ENCODE peak calls at places on chromosomes 2 and 18, in nine cellular contexts. B, K, J, P, F, U, R, H and V are unnamed samples.
A peak's percentile ranks its signal among the peaks of the same experiment; 100 is the strongest.

GRCh38 chr2:88626171-88627054 is 851 bp downstream of the EIF2AK3 start:
- DNase-seq in B (peak; percentile 40), K (peak; percentile 16), J (no peak), P (no peak), F (no peak), U (peak; percentile 68), R (peak; percentile 16), H (peak; percentile 17), V (no peak)

GRCh38 chr2:142819411-142819810 is 58.1 kb upstream of the KYNU start:
- DNase-seq in B (no peak), K (peak; percentile 4), J (no peak), P (peak; percentile 63), F (no peak), U (no peak), R (no peak), H (no peak), V (peak; percentile 36)

GRCh38 chr2:45009303-45009927 is at the start of gene SIX2:
- DNase-seq in B (peak; percentile 82), K (peak; percentile 97), J (peak; percentile 96), P (peak; percentile 91), F (peak; percentile 72), U (peak; percentile 98), R (peak; percentile 88), H (peak; percentile 99), V (peak; percentile 77)

GRCh38 chr2:128362889-128363228 is 44.2 kb upstream of the HS6ST1 start:
- DNase-seq in B (no peak), K (peak; percentile 68), J (peak; percentile 25), P (peak; percentile 89), F (peak; percentile 79), U (peak; percentile 96), R (peak; percentile 42), H (no peak), V (peak; percentile 70)

GRCh38 chr2:45283764-45284620 is 274.7 kb upstream of the SIX2 start:
- DNase-seq in B (no peak), K (peak; percentile 83), J (peak; percentile 89), P (peak; percentile 91), F (peak; percentile 83), U (no peak), R (peak; percentile 65), H (peak; percentile 88), V (peak; percentile 64)

GRCh38 chr2:119174216-119174992 is 15.9 kb upstream of the C1QL2 start:
- DNase-seq in B (no peak), K (no peak), J (peak; percentile 39), P (no peak), F (no peak), U (peak; percentile 86), R (no peak), H (peak; percentile 56), V (no peak)

GRCh38 chr18:72833471-72833870 is 34.3 kb downstream of the NETO1 start:
- DNase-seq in B (no peak), K (peak; percentile 47), J (no peak), P (peak; percentile 54), F (no peak), U (no peak), R (peak; percentile 21), H (peak; percentile 35), V (no peak)

GRCh38 chr18:39780774-39781173 is 2174.3 kb upstream of the PIK3C3 start:
- DNase-seq in B (no peak), K (no peak), J (no peak), P (no peak), F (no peak), U (no peak), R (no peak), H (no peak), V (no peak)

GRCh38 chr2:142853912-142854311 is 23.6 kb upstream of the KYNU start:
- DNase-seq in B (no peak), K (no peak), J (no peak), P (no peak), F (no peak), U (no peak), R (no peak), H (no peak), V (no peak)

GRCh38 chr2:230849633-230850357 is 14.9 kb upstream of the ITM2C start:
- DNase-seq in B (no peak), K (no peak), J (peak; percentile 21), P (no peak), F (no peak), U (peak; percentile 95), R (no peak), H (peak; percentile 45), V (no peak)

GRCh38 chr2:46296216-46296839 is 879 bp upstream of the EPAS1 start:
- DNase-seq in B (peak; percentile 49), K (peak; percentile 36), J (no peak), P (no peak), F (no peak), U (peak; percentile 68), R (no peak), H (peak; percentile 40), V (no peak)

GRCh38 chr2:50225021-50225928 is 806.7 kb downstream of the NRXN1 start:
- DNase-seq in B (no peak), K (no peak), J (no peak), P (no peak), F (no peak), U (peak; percentile 76), R (no peak), H (no peak), V (no peak)

GRCh38 chr2:168336786-168337388 is 89.5 kb upstream of the STK39 start:
- DNase-seq in B (no peak), K (no peak), J (no peak), P (no peak), F (no peak), U (peak; percentile 92), R (no peak), H (peak; percentile 92), V (no peak)
- TF ChIP-seq CTCF in B (no peak), K (peak; percentile 50), J (peak; percentile 17), P (peak; percentile 25), F (no peak), U (peak; percentile 91), R (peak; percentile 21), H (peak; percentile 88), V (peak; percentile 45)

GRCh38 chr2:158969717-158970521 is 1.5 kb downstream of the TANC1 start:
- DNase-seq in B (peak; percentile 38), K (peak; percentile 36), J (peak; percentile 9), P (peak; percentile 45), F (peak; percentile 21), U (peak; percentile 73), R (no peak), H (peak; percentile 42), V (no peak)
- H3K4me3 ChIP-seq in B (peak overlapping the region; percentile 86), K (peak overlapping the region; percentile 93), J (peak overlapping the region; percentile 85), P (peak overlapping the region; percentile 92), F (peak overlapping the region; percentile 87), U (peak overlapping the region; percentile 87), R (peak overlapping the region; percentile 83), H (peak overlapping the region; percentile 81), V (peak overlapping the region; percentile 93)

DNA sequence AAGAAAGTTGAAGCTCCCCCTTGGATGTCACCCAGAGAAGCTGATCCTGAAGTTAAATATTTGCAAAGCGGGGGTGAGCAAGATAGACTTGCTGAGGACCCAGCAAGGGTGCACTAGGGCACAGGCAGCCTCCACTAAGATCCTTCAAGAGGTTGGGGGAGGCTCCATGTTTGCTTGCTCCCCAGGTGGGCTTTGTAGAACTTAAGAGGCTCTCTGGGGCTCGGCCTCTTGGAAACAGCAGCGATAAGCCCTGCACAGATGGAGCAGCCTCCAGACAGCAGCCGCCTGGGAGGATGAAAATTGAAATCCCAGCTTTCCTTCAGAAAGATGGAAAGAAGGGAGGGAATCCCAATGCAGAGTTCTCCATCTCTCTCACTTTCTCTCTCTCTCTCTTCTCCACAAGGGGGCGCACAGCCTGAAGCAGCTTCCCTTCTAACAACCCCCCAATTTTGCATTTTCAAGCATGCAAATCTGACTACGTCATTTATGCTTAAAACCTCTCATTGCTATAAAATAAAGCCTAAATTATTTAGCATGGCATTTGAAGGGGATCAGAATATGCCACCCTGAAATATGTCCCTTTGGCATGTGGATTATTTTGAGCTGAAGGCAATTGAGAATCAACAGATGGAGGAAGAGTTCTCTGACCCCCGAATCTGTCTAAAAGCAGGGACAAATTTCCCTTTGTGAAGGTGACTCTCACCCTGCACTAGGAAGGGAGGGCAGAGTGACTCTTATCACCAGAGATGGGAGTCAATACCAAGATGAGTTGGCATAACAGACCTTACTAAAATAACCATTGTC is 185.7 kb upstream of the KLHL29 start:
- DNase-seq in B (no peak), K (no peak), J (peak; percentile 30), P (no peak), F (peak; percentile 38), U (peak; percentile 71), R (no peak), H (peak; percentile 32), V (no peak)
- TF ChIP-seq CTCF in B (no peak), K (peak; percentile 47), J (peak; percentile 66), P (peak; percentile 66), F (peak; percentile 61), U (peak; percentile 65), R (peak; percentile 57), H (peak; percentile 59), V (peak; percentile 37)

GRCh38 chr18:51091270-51091669 is 61.3 kb downstream of the SMAD4 start:
- DNase-seq in B (no peak), K (no peak), J (no peak), P (no peak), F (no peak), U (no peak), R (no peak), H (peak; percentile 27), V (no peak)
- H3K4me3 ChIP-seq in B (no peak overlapping the region), K (no peak overlapping the region), J (no peak overlapping the region), P (no peak overlapping the region), F (no peak overlapping the region), U (no peak overlapping the region), R (no peak overlapping the region), H (no peak overlapping the region), V (no peak overlapping the region)

DNA sequence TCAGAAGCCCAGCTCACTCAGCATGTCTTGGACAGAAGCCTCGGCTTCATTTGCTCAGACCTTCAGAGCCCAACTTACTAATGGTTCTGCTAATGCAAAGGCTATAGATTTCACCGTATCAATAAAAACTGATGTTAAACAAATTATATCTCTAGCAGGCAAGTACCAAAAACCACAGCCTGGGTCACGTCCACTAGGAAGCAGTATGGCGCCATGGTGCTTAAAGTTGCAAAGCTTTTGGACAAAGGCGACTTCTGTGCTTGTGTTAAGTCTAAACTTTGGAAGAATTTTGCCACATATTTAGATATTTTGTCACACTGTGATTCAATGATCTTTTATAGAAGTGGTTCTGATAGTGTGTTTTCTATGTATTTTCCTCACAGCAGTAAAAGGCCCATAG is 276.8 kb upstream of the PARD3B start:
- DNase-seq in B (no peak), K (no peak), J (no peak), P (no peak), F (peak; percentile 12), U (peak; percentile 34), R (no peak), H (no peak), V (no peak)
- TF ChIP-seq CTCF in B (no peak), K (no peak), J (no peak), P (no peak), F (no peak), U (peak; percentile 67), R (peak; percentile 23), H (no peak), V (no peak)

GRCh38 chr2:205103699-205104098 is 558.4 kb downstream of the PARD3B start:
- DNase-seq in B (no peak), K (no peak), J (no peak), P (no peak), F (no peak), U (no peak), R (no peak), H (no peak), V (no peak)
- H3K4me3 ChIP-seq in B (no peak overlapping the region), K (no peak overlapping the region), J (no peak overlapping the region), P (no peak overlapping the region), F (no peak overlapping the region), U (no peak overlapping the region), R (no peak overlapping the region), H (no peak overlapping the region), V (no peak overlapping the region)